ENCODE peak calls at places on chromosome 4, in seven cellular contexts. N is BE2C; H is bronchial epithelial cell; C is HCT116; W is WTC11; E is activated CD8-positive, alpha-beta T cell treated with anti-CD3 and anti-CD28 coated beads for 36 hours; G is sigmoid colon. F is an unnamed sample.

GRCh38 chr4:55947912-55948725 is 626 bp upstream of the CEP135 start:
- DNase-seq in N (no peak), H (peak), C (peak), W (no peak), E (peak), G (no peak), F (no peak)

GRCh38 chr4:141255016-141255415 is 34.3 kb downstream of the ZNF330 start:
- DNase-seq in N (no peak), H (no peak), C (no peak), W (no peak), E (no peak), G (no peak), F (no peak)

GRCh38 chr4:94621491-94622080 is 136.2 kb upstream of the BMPR1B start:
- DNase-seq in N (peak), H (peak), C (peak), W (no peak), E (peak), G (no peak), F (peak)

GRCh38 chr4:173056708-173057107 is 111.9 kb upstream of the GALNT7 start:
- DNase-seq in N (no peak), H (no peak), C (no peak), W (no peak), E (no peak), G (no peak), F (no peak)

GRCh38 chr4:1726146-1726934 is 5.0 kb downstream of the TACC3 start:
- DNase-seq in N (peak), H (peak), C (peak), W (peak), E (peak), G (peak), F (peak)

GRCh38 chr4:28228575-28228974 is 1367.9 kb downstream of the STIM2 start:
- DNase-seq in N (no peak), H (no peak), C (no peak), W (no peak), E (no peak), G (no peak), F (no peak)

GRCh38 chr4:132587626-132588025 is 561.5 kb upstream of the PCDH10 start:
- DNase-seq in N (no peak), H (peak), C (no peak), W (no peak), E (no peak), G (no peak), F (no peak)

GRCh38 chr4:170875868-170876267 is 786.1 kb upstream of the AADAT start:
- DNase-seq in N (no peak), H (no peak), C (peak), W (no peak), E (no peak), G (no peak), F (no peak)

GRCh38 chr4:173536808-173537429 is 6.9 kb upstream of the HAND2 start:
- DNase-seq in N (peak), H (no peak), C (peak), W (peak), E (no peak), G (peak), F (peak)

GRCh38 chr4:113468165-113469022 is 293.1 kb downstream of the CAMK2D start:
- DNase-seq in N (peak), H (peak), C (peak), W (peak), E (peak), G (peak), F (no peak)

GRCh38 chr4:187193141-187193540 is 469.5 kb upstream of the FAT1 start:
- DNase-seq in N (no peak), H (no peak), C (no peak), W (no peak), E (no peak), G (no peak), F (no peak)

GRCh38 chr4:151530783-151531182 is 121.8 kb downstream of the FHIP1A start:
- DNase-seq in N (no peak), H (no peak), C (no peak), W (no peak), E (no peak), G (no peak), F (no peak)

GRCh38 chr4:119286377-119287002 is 35.4 kb downstream of the FABP2 start:
- DNase-seq in N (no peak), H (peak), C (peak), W (no peak), E (peak), G (no peak), F (no peak)

DNA sequence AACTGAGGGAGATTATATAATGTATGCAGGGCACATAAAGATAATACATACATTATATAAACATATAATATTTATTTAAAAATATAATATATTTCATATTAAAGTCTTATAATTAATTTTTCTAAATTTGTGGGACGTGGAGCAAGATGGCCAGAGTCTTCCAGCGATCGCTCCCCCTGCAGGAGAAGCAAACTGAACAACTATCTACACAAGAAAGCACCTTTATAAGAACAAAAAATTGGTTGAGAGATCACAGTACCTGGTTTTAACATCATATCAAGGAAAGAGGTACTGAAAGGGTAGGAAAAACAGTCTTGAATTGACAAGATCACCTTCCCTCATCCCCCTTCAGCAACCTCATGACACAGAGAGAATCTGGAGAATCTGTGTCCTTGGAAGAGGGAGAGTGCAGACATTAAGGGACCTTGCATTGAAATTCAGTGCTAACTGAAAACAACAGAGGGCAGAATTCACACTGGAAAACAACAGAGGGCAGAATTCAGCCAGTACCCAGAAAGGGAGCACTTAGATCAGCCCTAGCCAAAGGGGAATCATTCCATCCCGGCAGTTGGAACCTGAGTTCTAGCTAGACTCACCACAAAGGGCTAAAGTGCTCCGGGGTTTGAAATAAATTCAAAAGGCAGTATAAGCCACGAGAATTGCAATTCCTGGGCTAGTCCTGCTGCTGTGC is 262.5 kb upstream of the NDST3 start:
- DNase-seq in N (no peak), H (no peak), C (peak), W (peak), E (no peak), G (no peak), F (no peak)
- TF ChIP-seq CTCF in N (no peak), H (no peak), C (peak), W (no peak), E (no peak), G (no peak), F (peak)

DNA sequence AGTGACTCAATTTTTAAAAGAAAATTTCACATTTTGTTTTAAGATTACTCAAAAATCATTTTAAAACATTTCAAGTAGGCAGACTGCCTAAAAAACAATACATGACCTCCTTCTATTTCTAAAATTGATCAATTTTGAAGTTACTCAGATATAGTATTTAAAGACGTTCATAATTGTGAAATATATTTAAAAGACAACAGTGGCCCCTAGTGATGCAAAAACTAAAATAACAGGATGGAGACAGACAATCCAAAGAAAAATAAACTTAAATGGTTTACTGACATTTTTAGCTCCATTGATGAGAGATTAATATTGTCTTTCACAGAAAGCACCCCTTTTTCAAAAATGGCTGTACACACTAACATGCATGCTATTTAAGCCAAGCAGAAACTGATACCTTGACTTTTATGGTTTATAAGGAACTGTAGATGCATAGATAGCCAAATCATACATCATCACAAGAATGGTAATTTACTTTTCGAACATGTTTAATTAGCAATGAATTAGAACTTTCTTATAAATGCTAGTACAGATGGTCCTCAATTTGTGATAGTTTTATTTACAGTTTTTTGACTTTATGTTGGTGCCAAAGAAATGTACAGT is 69.8 kb upstream of the FAT4 start:
- DNase-seq in N (no peak), H (peak), C (no peak), W (no peak), E (no peak), G (no peak), F (no peak)
- TF ChIP-seq CTCF in N (peak), H (peak), C (peak), W (no peak), E (no peak), G (no peak), F (peak)

DNA sequence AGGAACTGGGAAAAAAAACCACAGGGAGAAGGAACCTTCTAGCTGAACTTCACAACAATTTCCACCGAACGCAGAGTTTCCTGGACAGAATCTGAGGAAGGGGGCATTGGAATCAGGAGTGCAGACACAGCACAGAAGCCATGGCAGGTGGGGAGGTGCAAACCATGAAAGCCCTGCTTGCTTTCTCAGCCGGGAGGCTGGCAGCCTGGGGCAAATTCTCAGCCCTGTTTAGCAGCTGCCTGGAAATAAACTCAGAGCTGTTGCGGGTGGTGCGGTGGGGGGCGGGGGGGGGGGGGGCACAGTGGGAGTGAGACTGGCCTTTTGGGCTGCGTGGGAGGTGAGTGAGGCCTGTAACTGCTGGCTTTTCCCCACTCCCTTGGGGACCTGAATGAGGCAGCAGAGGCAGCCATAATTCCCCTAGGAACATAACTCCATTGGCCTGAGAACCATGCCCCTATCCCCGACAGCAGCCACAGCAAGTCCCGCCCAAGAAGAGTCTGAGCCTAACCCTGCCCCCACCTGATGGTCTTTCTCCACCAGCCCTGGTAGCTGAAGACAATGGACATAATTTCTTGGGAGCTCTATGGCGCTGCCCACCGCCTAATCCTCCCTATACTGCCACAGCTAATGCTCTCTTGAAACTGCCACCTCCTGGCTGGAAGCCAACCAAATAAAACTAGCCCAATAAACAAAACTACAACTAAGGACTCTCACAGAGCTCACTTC is 176.3 kb downstream of the FAM13A start:
- DNase-seq in N (peak), H (no peak), C (no peak), W (no peak), E (no peak), G (no peak), F (peak)
- TF ChIP-seq CTCF in N (no peak), H (no peak), C (no peak), W (no peak), E (no peak), G (no peak), F (no peak)

DNA sequence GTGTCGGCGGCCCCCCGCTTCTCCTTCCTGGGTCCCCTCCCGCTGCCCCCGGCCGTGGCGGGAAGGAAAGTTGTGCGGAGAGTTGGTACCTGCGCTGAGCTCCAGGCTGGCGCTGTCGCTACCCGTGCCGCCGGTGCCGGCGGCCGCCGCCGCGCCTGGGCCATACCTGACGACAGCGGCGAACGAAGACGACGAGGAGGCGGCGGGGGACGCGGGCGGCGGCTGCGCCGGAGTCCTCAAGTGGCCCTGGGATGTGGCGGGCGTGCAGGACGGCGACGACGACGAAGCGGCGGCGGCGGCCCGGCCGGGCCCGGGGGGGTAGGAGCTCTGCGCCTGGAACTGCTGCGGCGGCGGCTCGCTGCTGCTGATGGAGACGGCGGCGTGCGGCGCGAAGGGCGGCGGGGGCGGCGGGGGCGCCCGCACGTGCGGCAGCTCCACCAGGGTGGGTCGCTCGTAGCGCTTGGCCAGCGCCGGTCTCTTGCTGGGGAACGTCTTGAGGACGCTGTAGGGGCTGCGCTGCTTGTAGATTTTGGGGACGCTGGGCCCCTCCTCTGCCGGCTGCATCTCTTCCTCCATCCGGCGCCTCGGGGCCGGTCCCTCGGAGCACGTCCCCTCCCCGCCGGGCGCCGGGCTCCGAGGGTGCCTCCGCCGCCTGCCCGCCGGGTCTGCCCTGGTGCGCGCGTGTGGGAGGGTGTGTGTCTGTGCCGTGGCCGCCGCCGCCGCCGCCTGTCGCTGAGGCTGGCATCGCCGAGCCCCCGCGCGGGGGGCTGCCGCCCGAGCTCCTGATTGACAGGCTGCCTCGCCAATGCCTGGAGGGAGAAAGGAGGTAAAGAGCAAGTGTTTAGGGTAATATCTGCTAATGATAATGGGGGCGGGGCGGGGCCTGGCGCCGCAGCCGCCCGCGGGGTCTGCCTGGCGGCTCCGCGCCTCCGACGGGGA is 618 bp downstream of the BEND4 start:
- DNase-seq in N (peak), H (no peak), C (no peak), W (peak), E (peak), G (no peak), F (peak)
- TF ChIP-seq CTCF in N (no peak), H (no peak), C (no peak), W (no peak), E (no peak), G (no peak), F (no peak)

GRCh38 chr4:153790962-153791551 is 2.2 kb upstream of the SFRP2 start:
- DNase-seq in N (peak), H (no peak), C (no peak), W (peak), E (peak), G (peak), F (peak)
- TF ChIP-seq CTCF in N (peak), H (peak), C (no peak), W (no peak), E (no peak), G (no peak), F (peak)

GRCh38 chr4:110508827-110509446 is 33.0 kb downstream of the ENPEP start:
- DNase-seq in N (no peak), H (peak), C (no peak), W (no peak), E (no peak), G (no peak), F (no peak)

GRCh38 chr4:110498420-110498819 is 22.5 kb downstream of the ENPEP start:
- DNase-seq in N (no peak), H (no peak), C (no peak), W (no peak), E (no peak), G (no peak), F (no peak)

GRCh38 chr4:110501826-110502225 is 25.9 kb downstream of the ENPEP start:
- DNase-seq in N (no peak), H (no peak), C (no peak), W (no peak), E (no peak), G (no peak), F (no peak)

GRCh38 chr4:110505440-110505839 is 29.5 kb downstream of the ENPEP start:
- DNase-seq in N (no peak), H (no peak), C (no peak), W (no peak), E (no peak), G (no peak), F (no peak)

DNA sequence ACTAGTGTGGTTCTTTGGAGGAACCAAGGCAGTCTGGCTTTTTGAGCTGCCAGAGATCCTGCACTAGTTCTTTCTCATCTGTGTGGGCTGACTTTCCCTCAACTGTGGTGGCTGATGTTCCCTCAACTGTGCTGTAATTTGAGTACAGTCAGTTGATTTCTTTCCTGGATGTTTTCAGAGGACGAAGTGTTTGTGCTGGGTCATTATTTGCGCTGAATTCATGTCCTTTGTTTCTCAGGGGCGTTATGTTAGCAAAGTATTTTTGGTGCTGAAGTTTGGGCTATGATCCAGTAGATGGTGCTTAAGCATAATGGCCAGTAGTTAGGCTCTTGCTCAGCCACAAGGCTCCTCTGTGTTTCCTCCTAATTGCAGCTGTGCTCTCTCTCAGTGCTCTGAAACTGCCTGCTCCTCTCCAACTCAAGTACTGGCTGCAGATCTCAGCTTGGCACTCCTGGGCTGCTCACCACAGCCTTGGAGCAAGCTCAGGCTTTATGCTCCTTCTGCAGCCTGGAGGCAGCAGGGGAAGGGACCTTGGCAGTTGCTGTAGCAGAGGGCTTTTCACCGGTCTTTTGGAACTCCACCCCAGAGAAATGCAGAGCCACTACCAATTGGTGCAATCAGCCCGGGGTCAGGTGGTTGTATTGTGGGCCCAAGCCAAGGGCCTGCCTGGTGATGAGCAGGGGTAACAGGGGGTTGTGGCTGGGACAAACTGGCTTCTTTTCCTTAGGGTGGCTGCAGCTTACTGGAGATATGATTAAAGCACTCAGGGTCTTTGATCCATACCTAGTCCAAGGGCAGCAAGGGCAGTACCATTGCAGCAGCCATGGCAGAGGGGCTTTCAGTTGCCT is 27.9 kb downstream of the ENPEP start:
- DNase-seq in N (no peak), H (no peak), C (no peak), W (no peak), E (no peak), G (no peak), F (no peak)
- TF ChIP-seq CTCF in N (no peak), H (no peak), C (no peak), W (no peak), E (no peak), G (no peak), F (no peak)

GRCh38 chr4:138473339-138473738 is 231.2 kb upstream of the SLC7A11 start:
- DNase-seq in N (no peak), H (no peak), C (no peak), W (no peak), E (no peak), G (no peak), F (no peak)
- TF ChIP-seq CTCF in N (no peak), H (no peak), C (no peak), W (no peak), E (no peak), G (no peak), F (no peak)

GRCh38 chr4:7042697-7043464 is at the start of gene TADA2B:
- DNase-seq in N (peak), H (peak), C (peak), W (peak), E (peak), G (peak), F (peak)
- TF ChIP-seq CTCF in N (no peak), H (peak), C (no peak), W (no peak), E (peak), G (no peak), F (no peak)

DNA sequence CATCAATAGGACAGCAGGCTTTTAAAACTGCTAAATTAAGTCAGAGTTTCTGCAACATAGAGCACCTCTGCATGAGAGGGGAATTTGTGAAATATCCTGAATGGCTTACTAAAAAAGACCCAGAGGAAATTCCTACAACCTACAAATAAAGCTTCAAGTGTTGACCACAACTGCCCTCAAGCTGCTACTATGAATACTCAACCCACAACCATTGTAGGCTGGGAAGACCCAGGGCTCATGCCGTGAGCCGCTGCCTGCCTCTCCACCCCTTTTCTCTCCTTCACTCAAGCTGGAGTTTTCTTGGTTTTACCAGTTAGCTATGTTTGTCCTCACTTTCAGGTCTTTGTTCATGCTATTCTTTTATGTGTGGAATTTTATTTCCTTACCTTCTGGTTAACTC is 151.6 kb downstream of the EMCN start:
- DNase-seq in N (no peak), H (no peak), C (no peak), W (peak), E (no peak), G (no peak), F (no peak)
- TF ChIP-seq CTCF in N (no peak), H (no peak), C (no peak), W (no peak), E (no peak), G (no peak), F (no peak)

GRCh38 chr4:40307627-40308497 is 27.3 kb upstream of the CHRNA9 start:
- DNase-seq in N (no peak), H (no peak), C (no peak), W (no peak), E (peak), G (peak), F (no peak)

GRCh38 chr4:40306991-40307390 is 28.1 kb upstream of the CHRNA9 start:
- DNase-seq in N (no peak), H (no peak), C (no peak), W (no peak), E (no peak), G (peak), F (no peak)

GRCh38 chr4:40306203-40306602 is 28.9 kb upstream of the CHRNA9 start:
- DNase-seq in N (no peak), H (no peak), C (no peak), W (no peak), E (no peak), G (peak), F (no peak)

GRCh38 chr4:40303751-40304150 is 31.4 kb upstream of the CHRNA9 start:
- DNase-seq in N (no peak), H (no peak), C (no peak), W (no peak), E (no peak), G (no peak), F (no peak)

GRCh38 chr4:40305329-40306193 is 29.6 kb upstream of the CHRNA9 start:
- DNase-seq in N (no peak), H (no peak), C (no peak), W (no peak), E (peak), G (peak), F (no peak)
- TF ChIP-seq CTCF in N (no peak), H (no peak), C (no peak), W (no peak), E (peak), G (no peak), F (no peak)

F was measured in nephron progenitor cell.